ENCODE peak calls at places on chromosomes 5 and 9, in eight cellular contexts. W, M, H, T, X, A, R and N are unnamed samples.

GRCh38 chr5:67827521-67827920 is 388.0 kb upstream of the PIK3R1 start:
- DNase-seq in W (no peak), M (no peak), H (no peak), T (no peak), X (no peak), A (no peak), R (no peak), N (no peak)

GRCh38 chr5:77145666-77146065 is 58.6 kb upstream of the ZBED3 start:
- DNase-seq in W (no peak), M (no peak), H (no peak), T (peak; percentile 17), X (peak; percentile 84), A (peak; percentile 57), R (no peak), N (no peak)

GRCh38 chr5:73770601-73771025 is 144.6 kb downstream of the ARHGEF28 start:
- DNase-seq in W (no peak), M (no peak), H (no peak), T (no peak), X (no peak), A (no peak), R (no peak), N (no peak)

GRCh38 chr9:92489209-92489608 is 6.9 kb upstream of the ASPN start:
- DNase-seq in W (no peak), M (no peak), H (no peak), T (no peak), X (peak; percentile 78), A (peak; percentile 41), R (no peak), N (no peak)

GRCh38 chr9:8223861-8224260 is 424.3 kb upstream of the DMAC1 start:
- DNase-seq in W (no peak), M (no peak), H (no peak), T (no peak), X (no peak), A (no peak), R (no peak), N (no peak)

GRCh38 chr9:130237071-130237470 is 28.5 kb upstream of the HMCN2 start:
- DNase-seq in W (no peak), M (no peak), H (no peak), T (no peak), X (no peak), A (no peak), R (no peak), N (no peak)

GRCh38 chr5:73786043-73786831 is 160.2 kb downstream of the ARHGEF28 start:
- DNase-seq in W (no peak), M (no peak), H (peak; percentile 82), T (no peak), X (no peak), A (no peak), R (no peak), N (no peak)

GRCh38 chr5:116998024-116998423 is 423.4 kb upstream of the SEMA6A start:
- DNase-seq in W (no peak), M (no peak), H (no peak), T (no peak), X (no peak), A (no peak), R (no peak), N (no peak)

GRCh38 chr9:6907772-6908381 is 150.1 kb downstream of the KDM4C start:
- DNase-seq in W (no peak), M (no peak), H (no peak), T (peak; percentile 4), X (peak; percentile 48), A (peak; percentile 36), R (no peak), N (no peak)